ENCODE peak calls at places on chromosomes 7 and 10, in ten cellular contexts. T is hepatocyte, E is GM23248, D is mesenchymal stem cell, J is astrocyte, O is neural progenitor cell, Y is OCI-LY7, Q is neuronal stem cell, A is MM.1S, V is PC-3. U is an unnamed sample.

GRCh38 chr7:158097106-158097505 is 490.5 kb downstream of the PTPRN2 start:
- DNase-seq in T (no peak), E (no peak), D (no peak), J (no peak), O (no peak), Y (no peak), Q (no peak), A (no peak), V (no peak), U (no peak)

GRCh38 chr7:76282344-76283253 is 19.9 kb upstream of the HSPB1 start:
- DNase-seq in T (no peak), E (peak; percentile 51), D (no peak), J (no peak), O (peak; percentile 77), Y (no peak), Q (no peak), A (no peak), V (no peak), U (peak; percentile 89)

GRCh38 chr7:32335107-32335506 is 155.1 kb downstream of the LSM5 start:
- DNase-seq in T (no peak), E (peak; percentile 9), D (peak; percentile 19), J (no peak), O (no peak), Y (no peak), Q (no peak), A (no peak), V (peak; percentile 38), U (no peak)

GRCh38 chr10:115861864-115862263 is 411.1 kb downstream of the GFRA1 start:
- DNase-seq in T (peak; percentile 22), E (peak; percentile 81), D (peak; percentile 35), J (peak; percentile 52), O (no peak), Y (no peak), Q (no peak), A (no peak), V (peak; percentile 10), U (peak; percentile 53)

GRCh38 chr10:103493362-103493871 is at the start of gene NEURL1:
- DNase-seq in T (peak; percentile 61), E (peak; percentile 60), D (no peak), J (no peak), O (peak; percentile 94), Y (peak; percentile 49), Q (peak; percentile 66), A (peak; percentile 74), V (no peak), U (peak; percentile 85)

GRCh38 chr10:125156739-125157472 is 3.5 kb downstream of the CTBP2 start:
- DNase-seq in T (no peak), E (no peak), D (no peak), J (no peak), O (no peak), Y (no peak), Q (no peak), A (no peak), V (peak; percentile 46), U (no peak)

GRCh38 chr7:151012031-151012692 is 12.1 kb downstream of the ATG9B start:
- DNase-seq in T (peak; percentile 73), E (no peak), D (peak; percentile 70), J (no peak), O (no peak), Y (no peak), Q (no peak), A (no peak), V (no peak), U (peak; percentile 77)

GRCh38 chr10:118662228-118663035 is 67.0 kb upstream of the PRLHR start:
- DNase-seq in T (no peak), E (no peak), D (no peak), J (no peak), O (no peak), Y (no peak), Q (no peak), A (no peak), V (no peak), U (no peak)

GRCh38 chr7:4861673-4862072 is at the start of gene PAPOLB:
- DNase-seq in T (no peak), E (peak; percentile 17), D (no peak), J (no peak), O (no peak), Y (no peak), Q (no peak), A (no peak), V (no peak), U (no peak)

GRCh38 chr7:150811-151221 is 41.6 kb upstream of the FAM20C start:
- DNase-seq in T (no peak), E (peak; percentile 55), D (no peak), J (no peak), O (no peak), Y (no peak), Q (no peak), A (no peak), V (no peak), U (peak; percentile 92)

GRCh38 chr7:149856-150636 is 42.3 kb upstream of the FAM20C start:
- DNase-seq in T (peak; percentile 42), E (peak; percentile 52), D (no peak), J (no peak), O (no peak), Y (no peak), Q (no peak), A (no peak), V (no peak), U (peak; percentile 22)

GRCh38 chr7:148543-148931 is 43.8 kb upstream of the FAM20C start:
- DNase-seq in T (no peak), E (no peak), D (peak; percentile 7), J (no peak), O (no peak), Y (peak; percentile 4), Q (no peak), A (no peak), V (no peak), U (no peak)

GRCh38 chr7:145863-146262 is 46.5 kb upstream of the FAM20C start:
- DNase-seq in T (no peak), E (no peak), D (no peak), J (no peak), O (no peak), Y (peak; percentile 26), Q (no peak), A (no peak), V (no peak), U (peak; percentile 48)

DNA sequence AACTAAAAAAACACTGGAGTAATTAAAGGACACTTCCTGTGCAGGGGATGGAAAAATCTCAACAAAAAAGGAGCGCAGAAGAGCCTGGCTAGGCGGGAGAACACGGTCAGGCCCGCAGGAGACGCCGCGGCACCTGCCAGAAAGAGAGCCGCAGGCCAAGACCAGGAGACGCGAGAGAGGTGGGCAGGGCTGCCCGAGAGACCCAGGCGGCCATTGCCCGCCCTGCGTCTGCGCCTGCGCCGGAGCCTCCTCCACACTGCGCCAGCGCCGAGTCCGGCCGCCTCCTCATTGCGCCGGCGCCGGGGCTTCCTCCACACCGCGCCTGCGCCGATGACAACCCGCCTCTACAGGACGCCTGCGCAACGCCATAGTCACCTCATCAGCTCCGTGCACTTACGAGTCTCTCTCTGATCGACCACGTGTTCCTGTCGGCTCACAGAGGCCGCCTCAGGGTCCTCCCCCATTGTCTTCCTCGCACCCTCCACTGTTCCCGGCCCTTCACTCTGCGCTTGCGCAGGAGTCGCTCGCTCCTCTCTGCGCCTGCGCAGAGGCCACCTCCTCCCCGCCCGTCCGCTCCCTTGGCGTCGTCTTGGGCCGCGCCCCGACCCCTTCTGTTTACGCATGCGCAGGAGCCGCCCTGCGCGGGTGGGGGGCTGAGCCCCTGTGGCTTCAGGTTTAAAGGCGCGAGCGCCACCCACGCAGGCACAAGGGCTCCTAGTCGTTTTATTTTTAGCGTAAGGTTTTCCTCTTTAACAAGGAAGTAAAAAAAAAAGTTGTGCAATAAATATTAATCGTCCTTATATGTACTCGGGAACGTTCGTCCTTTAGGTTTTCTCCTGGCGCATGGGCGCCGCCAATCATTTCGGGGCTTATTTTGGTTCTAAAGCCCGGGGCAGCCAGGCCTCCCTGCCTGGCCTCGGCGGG is 43.2 kb upstream of the FAM20C start:
- DNase-seq in T (peak; percentile 100), E (peak; percentile 100), D (peak; percentile 99), J (peak; percentile 98), O (peak; percentile 99), Y (peak; percentile 97), Q (peak; percentile 97), A (peak; percentile 81), V (peak; percentile 95), U (peak; percentile 99)
- H2AFZ ChIP-seq in T (peak overlapping the region; percentile 68), E (peak overlapping the region; percentile 98), D (peak overlapping the region; percentile 91), J (peak overlapping the region; percentile 70), O (peak overlapping the region; percentile 91), Y (peak overlapping the region; percentile 89), Q (peak overlapping the region; percentile 61), A (peak overlapping the region; percentile 74), V (peak overlapping the region; percentile 93), U (peak overlapping the region; percentile 98)

DNA sequence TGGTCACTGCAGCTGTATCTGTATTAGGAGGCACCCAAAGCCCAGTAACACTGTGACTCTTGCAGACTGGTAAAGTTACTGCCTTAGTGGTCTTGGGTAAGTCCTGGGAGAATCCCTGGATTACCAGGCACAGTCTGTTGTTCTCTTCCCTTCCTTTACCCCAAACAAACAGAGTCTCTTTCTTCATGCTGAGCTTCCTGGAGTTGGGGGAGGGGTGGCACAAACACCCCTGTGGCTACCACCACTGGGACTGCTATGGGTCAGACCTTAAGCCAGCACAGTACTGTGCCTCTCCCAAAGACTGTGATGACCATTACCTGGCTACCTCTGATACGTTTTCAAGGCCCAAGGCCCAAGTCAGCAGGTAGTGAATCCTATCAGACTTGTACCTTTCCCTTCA is 59.9 kb upstream of the FAM3C start:
- DNase-seq in T (no peak), E (no peak), D (no peak), J (no peak), O (no peak), Y (no peak), Q (no peak), A (no peak), V (no peak), U (no peak)
- H2AFZ ChIP-seq in T (no peak overlapping the region), E (no peak overlapping the region), D (no peak overlapping the region), J (no peak overlapping the region), O (no peak overlapping the region), Y (no peak overlapping the region), Q (no peak overlapping the region), A (no peak overlapping the region), V (no peak overlapping the region), U (no peak overlapping the region)

GRCh38 chr7:78587443-78588044 is 789.0 kb downstream of the PHTF2 start:
- DNase-seq in T (no peak), E (peak; percentile 61), D (no peak), J (no peak), O (peak; percentile 15), Y (peak; percentile 7), Q (no peak), A (peak; percentile 17), V (peak; percentile 70), U (peak; percentile 74)
- H2AFZ ChIP-seq in T (no peak overlapping the region), E (no peak overlapping the region), D (no peak overlapping the region), J (no peak overlapping the region), O (no peak overlapping the region), Y (no peak overlapping the region), Q (no peak overlapping the region), A (no peak overlapping the region), V (peak overlapping the region; percentile 16), U (no peak overlapping the region)

GRCh38 chr7:106073701-106074100 is 38.4 kb downstream of the SYPL1 start:
- DNase-seq in T (no peak), E (no peak), D (no peak), J (no peak), O (no peak), Y (no peak), Q (no peak), A (no peak), V (no peak), U (no peak)
- H2AFZ ChIP-seq in T (no peak overlapping the region), E (no peak overlapping the region), D (no peak overlapping the region), J (no peak overlapping the region), O (no peak overlapping the region), Y (peak overlapping the region; percentile 68), Q (no peak overlapping the region), A (no peak overlapping the region), V (no peak overlapping the region), U (no peak overlapping the region)

GRCh38 chr7:69910150-69910549 is 311.9 kb downstream of the AUTS2 start:
- DNase-seq in T (no peak), E (no peak), D (no peak), J (no peak), O (no peak), Y (no peak), Q (no peak), A (no peak), V (no peak), U (no peak)
- H2AFZ ChIP-seq in T (no peak overlapping the region), E (no peak overlapping the region), D (no peak overlapping the region), J (no peak overlapping the region), O (no peak overlapping the region), Y (no peak overlapping the region), Q (no peak overlapping the region), A (no peak overlapping the region), V (no peak overlapping the region), U (no peak overlapping the region)

U was measured in osteoblast.